ENCODE peak calls at places on chromosomes 12 and 14, in eight cellular contexts. L is stimulated activated CD4-positive, alpha-beta T cell treated with anti-CD3 and anti-CD28 coated beads, Interleukin-2, amount 100 ng/mL, for 24 hours; C is AG04450; T is NCI-H1417; Y is EL; E is activated CD8-positive, alpha-beta T cell treated with anti-CD3 and anti-CD28 coated beads, Interleukin-2, amount 10 ng/mL, durations not matched to agents 7 days and 5 days; P is HAP-1; Q is GM06990. U is an unnamed sample.

GRCh38 chr12:105212431-105212830 is 23.5 kb downstream of the APPL2 start:
- DNase-seq in L (no peak), C (no peak), T (no peak), Y (peak), E (no peak), P (no peak), Q (no peak), U (no peak)

GRCh38 chr12:113766880-113767878 is 198.9 kb downstream of the RBM19 start:
- DNase-seq in L (no peak), C (peak), T (peak), Y (peak), E (no peak), P (peak), Q (no peak), U (no peak)

GRCh38 chr12:53078425-53079225 is 565 bp downstream of the SPRYD3 start:
- DNase-seq in L (peak), C (no peak), T (no peak), Y (no peak), E (peak), P (no peak), Q (no peak), U (no peak)

GRCh38 chr12:117321572-117321971 is 39.9 kb downstream of the NOS1 start:
- DNase-seq in L (no peak), C (no peak), T (no peak), Y (no peak), E (no peak), P (no peak), Q (no peak), U (no peak)

GRCh38 chr12:95942106-95942531 is 295 bp downstream of the CCDC38 start:
- DNase-seq in L (no peak), C (no peak), T (peak), Y (no peak), E (no peak), P (no peak), Q (no peak), U (no peak)

GRCh38 chr12:18296909-18297280 is 35.6 kb downstream of the PIK3C2G start:
- DNase-seq in L (no peak), C (no peak), T (no peak), Y (no peak), E (no peak), P (no peak), Q (no peak), U (no peak)

GRCh38 chr14:67680121-67680602 is 5.7 kb upstream of the VTI1B start:
- DNase-seq in L (no peak), C (peak), T (no peak), Y (peak), E (peak), P (no peak), Q (peak), U (no peak)

GRCh38 chr14:50839048-50839447 is 8.1 kb upstream of the NIN start:
- DNase-seq in L (no peak), C (no peak), T (no peak), Y (peak), E (peak), P (no peak), Q (no peak), U (no peak)

GRCh38 chr12:89723276-89723675 is 14.6 kb upstream of the ATP2B1 start:
- DNase-seq in L (no peak), C (no peak), T (no peak), Y (no peak), E (no peak), P (no peak), Q (no peak), U (no peak)

GRCh38 chr12:109182041-109182839 is 65.9 kb downstream of the ACACB start:
- DNase-seq in L (no peak), C (no peak), T (no peak), Y (no peak), E (no peak), P (no peak), Q (no peak), U (no peak)

GRCh38 chr14:76101384-76101783 is 50.3 kb upstream of the GPATCH2L start:
- DNase-seq in L (no peak), C (no peak), T (no peak), Y (no peak), E (no peak), P (no peak), Q (no peak), U (no peak)

GRCh38 chr14:77032854-77033621 is 4.5 kb upstream of the IRF2BPL start:
- DNase-seq in L (peak), C (peak), T (peak), Y (peak), E (peak), P (peak), Q (peak), U (peak)

GRCh38 chr12:52600071-52600470 is 1.2 kb downstream of the KRT72 start:
- DNase-seq in L (no peak), C (no peak), T (no peak), Y (no peak), E (no peak), P (no peak), Q (no peak), U (no peak)

GRCh38 chr14:75522224-75522764 is at the start of gene BATF:
- DNase-seq in L (peak), C (no peak), T (no peak), Y (no peak), E (peak), P (no peak), Q (peak), U (no peak)

GRCh38 chr12:19994970-19995369 is 373.4 kb upstream of the PDE3A start:
- DNase-seq in L (no peak), C (no peak), T (peak), Y (no peak), E (no peak), P (no peak), Q (no peak), U (no peak)

GRCh38 chr12:21353487-21353886 is 18.8 kb upstream of the SLCO1A2 start:
- DNase-seq in L (no peak), C (no peak), T (no peak), Y (no peak), E (no peak), P (no peak), Q (no peak), U (no peak)

GRCh38 chr12:25714219-25714984 is 161.3 kb upstream of the LMNTD1 start:
- DNase-seq in L (no peak), C (no peak), T (no peak), Y (no peak), E (no peak), P (no peak), Q (no peak), U (no peak)

GRCh38 chr12:62078020-62078419 is 182.2 kb upstream of the USP15 start:
- DNase-seq in L (no peak), C (no peak), T (no peak), Y (no peak), E (no peak), P (no peak), Q (no peak), U (no peak)